ENCODE peak calls at places on chromosomes 7 and 10, in nine cellular contexts. One of them, this sample, is unnamed.

GRCh38 chr10:118259288-118259906 is 82.7 kb downstream of the FAM204A start:
- DNase-seq in RPMI7951: peak; percentile 14
- DNase-seq in NCI-H2171: no peak
- DNase-seq in AG09309: no peak
- DNase-seq in brain microvascular endothelial cell: no peak
- DNase-seq in H7: peak; percentile 57
- DNase-seq in fibroblast of mammary gland: peak; percentile 42
- DNase-seq in posterior vena cava: no peak
- DNase-seq in ovary: peak; percentile 30
- DNase-seq in this sample: no peak

GRCh38 chr7:72281325-72281724 is 130.8 kb downstream of the CALN1 start:
- DNase-seq in RPMI7951: no peak
- DNase-seq in NCI-H2171: peak; percentile 71
- DNase-seq in AG09309: no peak
- DNase-seq in brain microvascular endothelial cell: no peak
- DNase-seq in H7: no peak
- DNase-seq in fibroblast of mammary gland: no peak
- DNase-seq in posterior vena cava: no peak
- DNase-seq in ovary: no peak
- DNase-seq in this sample: no peak

GRCh38 chr7:143416565-143417149 is 8.0 kb upstream of the EPHA1 start:
- DNase-seq in RPMI7951: peak; percentile 51
- DNase-seq in NCI-H2171: peak; percentile 13
- DNase-seq in AG09309: no peak
- DNase-seq in brain microvascular endothelial cell: no peak
- DNase-seq in H7: peak; percentile 70
- DNase-seq in fibroblast of mammary gland: peak; percentile 69
- DNase-seq in posterior vena cava: no peak
- DNase-seq in ovary: no peak
- DNase-seq in this sample: no peak

GRCh38 chr7:129611246-129612111 is at the start of gene NRF1:
- DNase-seq in RPMI7951: peak; percentile 88
- DNase-seq in NCI-H2171: peak; percentile 91
- DNase-seq in AG09309: peak; percentile 64
- DNase-seq in brain microvascular endothelial cell: peak; percentile 87
- DNase-seq in H7: peak; percentile 92
- DNase-seq in fibroblast of mammary gland: peak; percentile 79
- DNase-seq in posterior vena cava: peak; percentile 97
- DNase-seq in ovary: peak; percentile 90
- DNase-seq in this sample: peak; percentile 77

GRCh38 chr10:100346351-100346764 is 675 bp upstream of the SCD start:
- DNase-seq in RPMI7951: peak; percentile 67
- DNase-seq in NCI-H2171: peak; percentile 72
- DNase-seq in AG09309: no peak
- DNase-seq in brain microvascular endothelial cell: peak; percentile 57
- DNase-seq in H7: peak; percentile 93
- DNase-seq in fibroblast of mammary gland: peak; percentile 71
- DNase-seq in posterior vena cava: peak; percentile 86
- DNase-seq in ovary: peak; percentile 81
- DNase-seq in this sample: peak; percentile 73

GRCh38 chr10:60312818-60313588 is 76.7 kb downstream of the ANK3 start:
- DNase-seq in RPMI7951: peak; percentile 25
- DNase-seq in NCI-H2171: no peak
- DNase-seq in AG09309: peak; percentile 38
- DNase-seq in brain microvascular endothelial cell: peak; percentile 11
- DNase-seq in H7: no peak
- DNase-seq in fibroblast of mammary gland: peak; percentile 91
- DNase-seq in posterior vena cava: no peak
- DNase-seq in ovary: no peak
- DNase-seq in this sample: peak; percentile 49

GRCh38 chr10:72079356-72079755 is 9.0 kb downstream of the SPOCK2 start:
- DNase-seq in RPMI7951: no peak
- DNase-seq in NCI-H2171: peak; percentile 53
- DNase-seq in AG09309: no peak
- DNase-seq in brain microvascular endothelial cell: no peak
- DNase-seq in H7: peak; percentile 69
- DNase-seq in fibroblast of mammary gland: no peak
- DNase-seq in posterior vena cava: no peak
- DNase-seq in ovary: no peak
- DNase-seq in this sample: no peak

GRCh38 chr10:69466158-69466490 is 14.9 kb downstream of the TSPAN15 start:
- DNase-seq in RPMI7951: no peak
- DNase-seq in NCI-H2171: no peak
- DNase-seq in AG09309: no peak
- DNase-seq in brain microvascular endothelial cell: no peak
- DNase-seq in H7: no peak
- DNase-seq in fibroblast of mammary gland: no peak
- DNase-seq in posterior vena cava: no peak
- DNase-seq in ovary: no peak
- DNase-seq in this sample: no peak

GRCh38 chr10:27285093-27285492 is 44.5 kb upstream of the ACBD5 start:
- DNase-seq in RPMI7951: peak; percentile 22
- DNase-seq in NCI-H2171: no peak
- DNase-seq in AG09309: no peak
- DNase-seq in brain microvascular endothelial cell: no peak
- DNase-seq in H7: peak; percentile 4
- DNase-seq in fibroblast of mammary gland: peak; percentile 5
- DNase-seq in posterior vena cava: no peak
- DNase-seq in ovary: no peak
- DNase-seq in this sample: no peak

GRCh38 chr7:17015575-17015974 is 133.8 kb upstream of the AGR3 start:
- DNase-seq in RPMI7951: peak; percentile 26
- DNase-seq in NCI-H2171: no peak
- DNase-seq in AG09309: peak; percentile 33
- DNase-seq in brain microvascular endothelial cell: no peak
- DNase-seq in H7: no peak
- DNase-seq in fibroblast of mammary gland: peak; percentile 21
- DNase-seq in posterior vena cava: no peak
- DNase-seq in ovary: no peak
- DNase-seq in this sample: no peak

GRCh38 chr7:41695661-41696322 is 7.1 kb downstream of the INHBA start:
- DNase-seq in RPMI7951: peak; percentile 81
- DNase-seq in NCI-H2171: no peak
- DNase-seq in AG09309: no peak
- DNase-seq in brain microvascular endothelial cell: peak; percentile 77
- DNase-seq in H7: no peak
- DNase-seq in fibroblast of mammary gland: peak; percentile 90
- DNase-seq in posterior vena cava: no peak
- DNase-seq in ovary: peak; percentile 17
- DNase-seq in this sample: no peak

GRCh38 chr7:116734736-116735135 is 62.7 kb downstream of the MET start:
- DNase-seq in RPMI7951: no peak
- DNase-seq in NCI-H2171: no peak
- DNase-seq in AG09309: no peak
- DNase-seq in brain microvascular endothelial cell: no peak
- DNase-seq in H7: no peak
- DNase-seq in fibroblast of mammary gland: no peak
- DNase-seq in posterior vena cava: no peak
- DNase-seq in ovary: no peak
- DNase-seq in this sample: no peak

GRCh38 chr10:24157567-24157966 is 51.4 kb upstream of the KIAA1217 start:
- DNase-seq in RPMI7951: no peak
- DNase-seq in NCI-H2171: no peak
- DNase-seq in AG09309: no peak
- DNase-seq in brain microvascular endothelial cell: no peak
- DNase-seq in H7: no peak
- DNase-seq in fibroblast of mammary gland: no peak
- DNase-seq in posterior vena cava: no peak
- DNase-seq in ovary: no peak
- DNase-seq in this sample: no peak

GRCh38 chr7:159143780-159144755 is 599 bp downstream of the VIPR2 start:
- DNase-seq in RPMI7951: no peak
- DNase-seq in NCI-H2171: no peak
- DNase-seq in AG09309: no peak
- DNase-seq in brain microvascular endothelial cell: no peak
- DNase-seq in H7: peak; percentile 81
- DNase-seq in fibroblast of mammary gland: no peak
- DNase-seq in posterior vena cava: peak; percentile 84
- DNase-seq in ovary: peak; percentile 66
- DNase-seq in this sample: no peak

GRCh38 chr7:107232568-107233090 is 63.8 kb downstream of the HBP1 start:
- DNase-seq in RPMI7951: peak; percentile 72
- DNase-seq in NCI-H2171: no peak
- DNase-seq in AG09309: no peak
- DNase-seq in brain microvascular endothelial cell: peak; percentile 67
- DNase-seq in H7: no peak
- DNase-seq in fibroblast of mammary gland: peak; percentile 66
- DNase-seq in posterior vena cava: no peak
- DNase-seq in ovary: no peak
- DNase-seq in this sample: peak; percentile 37

GRCh38 chr10:25064401-25064800 is 48.0 kb downstream of the THNSL1 start:
- DNase-seq in RPMI7951: no peak
- DNase-seq in NCI-H2171: no peak
- DNase-seq in AG09309: no peak
- DNase-seq in brain microvascular endothelial cell: no peak
- DNase-seq in H7: no peak
- DNase-seq in fibroblast of mammary gland: no peak
- DNase-seq in posterior vena cava: no peak
- DNase-seq in ovary: no peak
- DNase-seq in this sample: no peak

GRCh38 chr10:101777085-101777856 is 1.4 kb upstream of the FGF8 start:
- DNase-seq in RPMI7951: no peak
- DNase-seq in NCI-H2171: no peak
- DNase-seq in AG09309: no peak
- DNase-seq in brain microvascular endothelial cell: no peak
- DNase-seq in H7: peak; percentile 38
- DNase-seq in fibroblast of mammary gland: no peak
- DNase-seq in posterior vena cava: peak; percentile 25
- DNase-seq in ovary: no peak
- DNase-seq in this sample: no peak

GRCh38 chr7:38105874-38106483 is 72.1 kb upstream of the STARD3NL start:
- DNase-seq in RPMI7951: peak; percentile 51
- DNase-seq in NCI-H2171: peak; percentile 43
- DNase-seq in AG09309: no peak
- DNase-seq in brain microvascular endothelial cell: peak; percentile 20
- DNase-seq in H7: peak; percentile 16
- DNase-seq in fibroblast of mammary gland: peak; percentile 60
- DNase-seq in posterior vena cava: no peak
- DNase-seq in ovary: no peak
- DNase-seq in this sample: peak; percentile 6

GRCh38 chr10:96478317-96478716 is 35.4 kb downstream of the TLL2 start:
- DNase-seq in RPMI7951: no peak
- DNase-seq in NCI-H2171: no peak
- DNase-seq in AG09309: no peak
- DNase-seq in brain microvascular endothelial cell: no peak
- DNase-seq in H7: no peak
- DNase-seq in fibroblast of mammary gland: no peak
- DNase-seq in posterior vena cava: no peak
- DNase-seq in ovary: no peak
- DNase-seq in this sample: no peak

GRCh38 chr7:116647290-116647689 is 24.7 kb upstream of the MET start:
- DNase-seq in RPMI7951: no peak
- DNase-seq in NCI-H2171: no peak
- DNase-seq in AG09309: no peak
- DNase-seq in brain microvascular endothelial cell: no peak
- DNase-seq in H7: no peak
- DNase-seq in fibroblast of mammary gland: no peak
- DNase-seq in posterior vena cava: no peak
- DNase-seq in ovary: no peak
- DNase-seq in this sample: no peak

GRCh38 chr10:4353059-4353655 is 472.9 kb upstream of the AKR1E2 start:
- DNase-seq in RPMI7951: no peak
- DNase-seq in NCI-H2171: no peak
- DNase-seq in AG09309: no peak
- DNase-seq in brain microvascular endothelial cell: peak; percentile 52
- DNase-seq in H7: no peak
- DNase-seq in fibroblast of mammary gland: peak; percentile 75
- DNase-seq in posterior vena cava: no peak
- DNase-seq in ovary: no peak
- DNase-seq in this sample: no peak

GRCh38 chr10:47405829-47406547 is 21.9 kb upstream of the ZNF488 start:
- DNase-seq in RPMI7951: no peak
- DNase-seq in NCI-H2171: no peak
- DNase-seq in AG09309: no peak
- DNase-seq in brain microvascular endothelial cell: no peak
- DNase-seq in H7: no peak
- DNase-seq in fibroblast of mammary gland: no peak
- DNase-seq in posterior vena cava: peak; percentile 69
- DNase-seq in ovary: no peak
- DNase-seq in this sample: no peak

GRCh38 chr10:12067336-12067735 is 1.4 kb upstream of the DHTKD1 start:
- DNase-seq in RPMI7951: peak; percentile 67
- DNase-seq in NCI-H2171: no peak
- DNase-seq in AG09309: peak; percentile 48
- DNase-seq in brain microvascular endothelial cell: peak; percentile 69
- DNase-seq in H7: no peak
- DNase-seq in fibroblast of mammary gland: peak; percentile 86
- DNase-seq in posterior vena cava: no peak
- DNase-seq in ovary: no peak
- DNase-seq in this sample: peak; percentile 30

GRCh38 chr10:100173035-100173434 is 12.8 kb downstream of the ERLIN1 start:
- DNase-seq in RPMI7951: no peak
- DNase-seq in NCI-H2171: no peak
- DNase-seq in AG09309: no peak
- DNase-seq in brain microvascular endothelial cell: no peak
- DNase-seq in H7: no peak
- DNase-seq in fibroblast of mammary gland: no peak
- DNase-seq in posterior vena cava: no peak
- DNase-seq in ovary: no peak
- DNase-seq in this sample: no peak

GRCh38 chr10:47042199-47042473 is 130.9 kb downstream of the PTPN20 start:
- DNase-seq in RPMI7951: no peak
- DNase-seq in NCI-H2171: no peak
- DNase-seq in AG09309: no peak
- DNase-seq in brain microvascular endothelial cell: no peak
- DNase-seq in H7: no peak
- DNase-seq in fibroblast of mammary gland: no peak
- DNase-seq in posterior vena cava: no peak
- DNase-seq in ovary: no peak
- DNase-seq in this sample: no peak

GRCh38 chr7:111138196-111138569 is 47.3 kb downstream of the LRRN3 start:
- DNase-seq in RPMI7951: peak; percentile 92
- DNase-seq in NCI-H2171: no peak
- DNase-seq in AG09309: no peak
- DNase-seq in brain microvascular endothelial cell: peak; percentile 56
- DNase-seq in H7: no peak
- DNase-seq in fibroblast of mammary gland: peak; percentile 64
- DNase-seq in posterior vena cava: peak; percentile 84
- DNase-seq in ovary: no peak
- DNase-seq in this sample: no peak

GRCh38 chr10:124641282-124642075 is 102.7 kb downstream of the FAM53B start:
- DNase-seq in RPMI7951: peak; percentile 70
- DNase-seq in NCI-H2171: no peak
- DNase-seq in AG09309: peak; percentile 18
- DNase-seq in brain microvascular endothelial cell: peak; percentile 63
- DNase-seq in H7: no peak
- DNase-seq in fibroblast of mammary gland: peak; percentile 69
- DNase-seq in posterior vena cava: no peak
- DNase-seq in ovary: no peak
- DNase-seq in this sample: no peak

GRCh38 chr7:137986252-137987010 is 15.5 kb downstream of the CREB3L2 start:
- DNase-seq in RPMI7951: no peak
- DNase-seq in NCI-H2171: no peak
- DNase-seq in AG09309: peak; percentile 79
- DNase-seq in brain microvascular endothelial cell: no peak
- DNase-seq in H7: no peak
- DNase-seq in fibroblast of mammary gland: peak; percentile 96
- DNase-seq in posterior vena cava: no peak
- DNase-seq in ovary: peak; percentile 59
- DNase-seq in this sample: no peak

GRCh38 chr7:85954961-85955360 is 688.7 kb upstream of the GRM3 start:
- DNase-seq in RPMI7951: no peak
- DNase-seq in NCI-H2171: no peak
- DNase-seq in AG09309: no peak
- DNase-seq in brain microvascular endothelial cell: no peak
- DNase-seq in H7: no peak
- DNase-seq in fibroblast of mammary gland: no peak
- DNase-seq in posterior vena cava: no peak
- DNase-seq in ovary: no peak
- DNase-seq in this sample: no peak